ENCODE peak calls at places on chromosomes 5 and 9, in ten cellular contexts. One of them, this sample, is unnamed. For H3K36me3, the result is how much of the 10 kb centered on the place peaks cover.

GRCh38 chr9:121551985-121552753 is 52.5 kb upstream of the GGTA1 start:
- DNase-seq in PC-9: no peak
- DNase-seq in cardiac muscle cell: no peak
- DNase-seq in brain microvascular endothelial cell: no peak
- DNase-seq in transverse colon: no peak
- DNase-seq in neural progenitor cell: no peak
- DNase-seq in GM23248: peak
- DNase-seq in lung: no peak
- DNase-seq in upper lobe of right lung: no peak
- DNase-seq in A673: no peak
- DNase-seq in this sample: no peak

GRCh38 chr9:13082796-13083195 is 196.7 kb downstream of the MPDZ start:
- DNase-seq in lung: no peak
- DNase-seq in neural progenitor cell: no peak
- DNase-seq in GM23248: peak
- DNase-seq in upper lobe of right lung: no peak
- DNase-seq in cardiac muscle cell: no peak
- DNase-seq in A673: no peak
- DNase-seq in PC-9: peak
- DNase-seq in brain microvascular endothelial cell: no peak
- DNase-seq in transverse colon: no peak
- DNase-seq in this sample: no peak

GRCh38 chr9:126398403-126399058 is 71.9 kb downstream of the MVB12B start:
- DNase-seq in lung: peak
- DNase-seq in neural progenitor cell: peak
- DNase-seq in GM23248: peak
- DNase-seq in brain microvascular endothelial cell: peak
- DNase-seq in transverse colon: peak
- DNase-seq in PC-9: peak
- DNase-seq in cardiac muscle cell: peak
- DNase-seq in upper lobe of right lung: peak
- DNase-seq in A673: peak
- DNase-seq in this sample: peak

GRCh38 chr5:15691536-15691935 is 191.6 kb downstream of the FBXL7 start:
- DNase-seq in GM23248: peak
- DNase-seq in A673: no peak
- DNase-seq in cardiac muscle cell: no peak
- DNase-seq in neural progenitor cell: no peak
- DNase-seq in PC-9: no peak
- DNase-seq in brain microvascular endothelial cell: no peak
- DNase-seq in upper lobe of right lung: no peak
- DNase-seq in lung: no peak
- DNase-seq in transverse colon: no peak
- DNase-seq in this sample: no peak

GRCh38 chr9:618478-618877 is 223.0 kb upstream of the DMRT1 start:
- DNase-seq in lung: no peak
- DNase-seq in transverse colon: no peak
- DNase-seq in A673: no peak
- DNase-seq in upper lobe of right lung: no peak
- DNase-seq in cardiac muscle cell: no peak
- DNase-seq in PC-9: no peak
- DNase-seq in brain microvascular endothelial cell: peak
- DNase-seq in GM23248: peak
- DNase-seq in neural progenitor cell: no peak
- DNase-seq in this sample: no peak

GRCh38 chr5:68757813-68758212 is 336.0 kb upstream of the SLC30A5 start:
- DNase-seq in A673: no peak
- DNase-seq in transverse colon: peak
- DNase-seq in GM23248: no peak
- DNase-seq in PC-9: no peak
- DNase-seq in upper lobe of right lung: no peak
- DNase-seq in lung: no peak
- DNase-seq in neural progenitor cell: no peak
- DNase-seq in brain microvascular endothelial cell: no peak
- DNase-seq in cardiac muscle cell: no peak
- DNase-seq in this sample: peak

GRCh38 chr9:114321759-114322158 is 1.1 kb upstream of the ORM1 start:
- DNase-seq in A673: no peak
- DNase-seq in transverse colon: no peak
- DNase-seq in cardiac muscle cell: no peak
- DNase-seq in PC-9: no peak
- DNase-seq in lung: no peak
- DNase-seq in brain microvascular endothelial cell: peak
- DNase-seq in GM23248: peak
- DNase-seq in neural progenitor cell: no peak
- DNase-seq in upper lobe of right lung: peak
- DNase-seq in this sample: no peak

GRCh38 chr9:101333490-101333889 is 51.3 kb downstream of the BAAT start:
- DNase-seq in GM23248: no peak
- DNase-seq in A673: no peak
- DNase-seq in PC-9: no peak
- DNase-seq in cardiac muscle cell: no peak
- DNase-seq in transverse colon: no peak
- DNase-seq in brain microvascular endothelial cell: no peak
- DNase-seq in upper lobe of right lung: no peak
- DNase-seq in neural progenitor cell: no peak
- DNase-seq in lung: no peak
- DNase-seq in this sample: no peak

GRCh38 chr9:89359018-89359417 is 40.7 kb downstream of the SECISBP2 start:
- DNase-seq in cardiac muscle cell: peak
- DNase-seq in transverse colon: no peak
- DNase-seq in GM23248: no peak
- DNase-seq in PC-9: no peak
- DNase-seq in A673: no peak
- DNase-seq in lung: no peak
- DNase-seq in neural progenitor cell: peak
- DNase-seq in upper lobe of right lung: no peak
- DNase-seq in brain microvascular endothelial cell: no peak
- DNase-seq in this sample: no peak

GRCh38 chr5:5350101-5350500 is 72.4 kb upstream of the ICE1 start:
- DNase-seq in transverse colon: no peak
- DNase-seq in GM23248: peak
- DNase-seq in upper lobe of right lung: no peak
- DNase-seq in brain microvascular endothelial cell: no peak
- DNase-seq in lung: no peak
- DNase-seq in cardiac muscle cell: no peak
- DNase-seq in A673: no peak
- DNase-seq in neural progenitor cell: no peak
- DNase-seq in PC-9: peak
- DNase-seq in this sample: no peak

GRCh38 chr9:80157561-80157983 is 585.8 kb downstream of the TLE4 start:
- DNase-seq in A673: peak
- DNase-seq in lung: no peak
- DNase-seq in cardiac muscle cell: no peak
- DNase-seq in neural progenitor cell: no peak
- DNase-seq in brain microvascular endothelial cell: no peak
- DNase-seq in PC-9: no peak
- DNase-seq in upper lobe of right lung: no peak
- DNase-seq in GM23248: no peak
- DNase-seq in transverse colon: no peak
- DNase-seq in this sample: no peak

GRCh38 chr5:141617128-141617527 is 1.7 kb downstream of the DIAPH1 start:
- DNase-seq in neural progenitor cell: no peak
- DNase-seq in PC-9: no peak
- DNase-seq in lung: no peak
- DNase-seq in brain microvascular endothelial cell: no peak
- DNase-seq in cardiac muscle cell: no peak
- DNase-seq in upper lobe of right lung: no peak
- DNase-seq in GM23248: peak
- DNase-seq in A673: no peak
- DNase-seq in transverse colon: no peak
- DNase-seq in this sample: no peak

GRCh38 chr5:141618804-141619554 is at the start of gene DIAPH1:
- DNase-seq in neural progenitor cell: peak
- DNase-seq in upper lobe of right lung: peak
- DNase-seq in cardiac muscle cell: peak
- DNase-seq in lung: peak
- DNase-seq in GM23248: peak
- DNase-seq in transverse colon: peak
- DNase-seq in brain microvascular endothelial cell: peak
- DNase-seq in PC-9: peak
- DNase-seq in A673: peak
- DNase-seq in this sample: peak

GRCh38 chr5:141617682-141618029 is 1.1 kb downstream of the DIAPH1 start:
- DNase-seq in A673: no peak
- DNase-seq in lung: no peak
- DNase-seq in PC-9: no peak
- DNase-seq in GM23248: peak
- DNase-seq in transverse colon: no peak
- DNase-seq in neural progenitor cell: peak
- DNase-seq in upper lobe of right lung: no peak
- DNase-seq in brain microvascular endothelial cell: no peak
- DNase-seq in cardiac muscle cell: no peak
- DNase-seq in this sample: no peak

GRCh38 chr5:141615991-141616715 is 2.6 kb downstream of the DIAPH1 start:
- DNase-seq in lung: no peak
- DNase-seq in brain microvascular endothelial cell: no peak
- DNase-seq in A673: no peak
- DNase-seq in upper lobe of right lung: no peak
- DNase-seq in PC-9: no peak
- DNase-seq in cardiac muscle cell: no peak
- DNase-seq in GM23248: no peak
- DNase-seq in neural progenitor cell: no peak
- DNase-seq in transverse colon: no peak
- DNase-seq in this sample: no peak

GRCh38 chr5:141618030-141618803 is 583 bp downstream of the DIAPH1 start:
- DNase-seq in brain microvascular endothelial cell: no peak
- DNase-seq in cardiac muscle cell: peak
- DNase-seq in upper lobe of right lung: peak
- DNase-seq in A673: peak
- DNase-seq in PC-9: peak
- DNase-seq in GM23248: peak
- DNase-seq in lung: peak
- DNase-seq in transverse colon: peak
- DNase-seq in neural progenitor cell: peak
- DNase-seq in this sample: no peak
- H3K36me3 ChIP-seq in brain microvascular endothelial cell: under half
- H3K36me3 ChIP-seq in cardiac muscle cell: under half
- H3K36me3 ChIP-seq in upper lobe of right lung: under half
- H3K36me3 ChIP-seq in A673: under half
- H3K36me3 ChIP-seq in PC-9: under half
- H3K36me3 ChIP-seq in GM23248: under half
- H3K36me3 ChIP-seq in lung: under half
- H3K36me3 ChIP-seq in transverse colon: under half
- H3K36me3 ChIP-seq in neural progenitor cell: under half
- H3K36me3 ChIP-seq in this sample: under half

DNA sequence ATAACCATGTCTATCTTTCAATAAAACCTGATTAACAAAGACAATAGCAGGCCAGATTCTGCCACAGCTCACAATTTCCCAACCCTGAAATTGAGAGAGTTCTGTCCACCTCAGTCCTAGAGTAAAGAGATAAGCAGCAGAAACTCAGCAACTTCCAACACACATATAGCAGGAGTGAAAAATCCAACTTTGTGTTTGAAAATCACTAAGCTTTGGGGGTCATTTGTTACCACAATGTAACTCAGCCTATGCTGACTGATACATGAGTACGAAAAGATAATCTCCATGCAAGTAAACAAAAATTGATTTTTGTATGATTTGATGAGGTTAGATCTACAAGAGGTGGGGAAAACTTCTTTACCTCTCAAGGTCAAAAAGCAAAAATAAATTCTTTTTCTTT is 231.0 kb upstream of the DAPK1 start:
- DNase-seq in A673: no peak
- DNase-seq in lung: no peak
- DNase-seq in transverse colon: no peak
- DNase-seq in brain microvascular endothelial cell: no peak
- DNase-seq in upper lobe of right lung: no peak
- DNase-seq in cardiac muscle cell: no peak
- DNase-seq in PC-9: no peak
- DNase-seq in GM23248: no peak
- DNase-seq in neural progenitor cell: no peak
- DNase-seq in this sample: no peak
- H3K27ac ChIP-seq in A673: no peak
- H3K27ac ChIP-seq in lung: no peak
- H3K27ac ChIP-seq in transverse colon: peak
- H3K27ac ChIP-seq in brain microvascular endothelial cell: no peak
- H3K27ac ChIP-seq in upper lobe of right lung: no peak
- H3K27ac ChIP-seq in cardiac muscle cell: no peak
- H3K27ac ChIP-seq in PC-9: no peak
- H3K27ac ChIP-seq in GM23248: peak
- H3K27ac ChIP-seq in neural progenitor cell: no peak
- H3K27ac ChIP-seq in this sample: peak

GRCh38 chr9:19926774-19927173 is 137.9 kb upstream of the SLC24A2 start:
- DNase-seq in brain microvascular endothelial cell: no peak
- DNase-seq in lung: no peak
- DNase-seq in neural progenitor cell: no peak
- DNase-seq in cardiac muscle cell: no peak
- DNase-seq in transverse colon: no peak
- DNase-seq in upper lobe of right lung: no peak
- DNase-seq in GM23248: no peak
- DNase-seq in PC-9: no peak
- DNase-seq in A673: no peak
- DNase-seq in this sample: no peak
- H3K4me3 ChIP-seq in brain microvascular endothelial cell: no peak
- H3K4me3 ChIP-seq in lung: no peak
- H3K4me3 ChIP-seq in neural progenitor cell: no peak
- H3K4me3 ChIP-seq in cardiac muscle cell: no peak
- H3K4me3 ChIP-seq in transverse colon: no peak
- H3K4me3 ChIP-seq in upper lobe of right lung: no peak
- H3K4me3 ChIP-seq in GM23248: no peak
- H3K4me3 ChIP-seq in PC-9: no peak
- H3K4me3 ChIP-seq in A673: no peak
- H3K4me3 ChIP-seq in this sample: no peak

GRCh38 chr9:130728721-130729120 is 35.1 kb downstream of the EXOSC2 start:
- DNase-seq in cardiac muscle cell: no peak
- DNase-seq in brain microvascular endothelial cell: no peak
- DNase-seq in PC-9: no peak
- DNase-seq in upper lobe of right lung: no peak
- DNase-seq in transverse colon: no peak
- DNase-seq in A673: peak
- DNase-seq in lung: no peak
- DNase-seq in neural progenitor cell: no peak
- DNase-seq in GM23248: peak
- DNase-seq in this sample: no peak

GRCh38 chr9:130729145-130729544 is 35.6 kb downstream of the EXOSC2 start:
- DNase-seq in GM23248: no peak
- DNase-seq in A673: no peak
- DNase-seq in upper lobe of right lung: no peak
- DNase-seq in neural progenitor cell: no peak
- DNase-seq in PC-9: no peak
- DNase-seq in brain microvascular endothelial cell: no peak
- DNase-seq in transverse colon: no peak
- DNase-seq in lung: no peak
- DNase-seq in cardiac muscle cell: no peak
- DNase-seq in this sample: no peak

GRCh38 chr9:130732793-130733221 is 39.2 kb downstream of the EXOSC2 start:
- DNase-seq in cardiac muscle cell: no peak
- DNase-seq in GM23248: no peak
- DNase-seq in lung: peak
- DNase-seq in A673: no peak
- DNase-seq in upper lobe of right lung: no peak
- DNase-seq in transverse colon: no peak
- DNase-seq in PC-9: no peak
- DNase-seq in neural progenitor cell: no peak
- DNase-seq in brain microvascular endothelial cell: no peak
- DNase-seq in this sample: no peak

GRCh38 chr9:130732131-130732530 is 38.6 kb downstream of the EXOSC2 start:
- DNase-seq in transverse colon: no peak
- DNase-seq in A673: peak
- DNase-seq in GM23248: peak
- DNase-seq in PC-9: no peak
- DNase-seq in lung: no peak
- DNase-seq in brain microvascular endothelial cell: no peak
- DNase-seq in cardiac muscle cell: no peak
- DNase-seq in neural progenitor cell: no peak
- DNase-seq in upper lobe of right lung: no peak
- DNase-seq in this sample: no peak

GRCh38 chr9:130731355-130731754 is 37.8 kb downstream of the EXOSC2 start:
- DNase-seq in cardiac muscle cell: no peak
- DNase-seq in lung: no peak
- DNase-seq in neural progenitor cell: no peak
- DNase-seq in upper lobe of right lung: no peak
- DNase-seq in transverse colon: no peak
- DNase-seq in PC-9: no peak
- DNase-seq in GM23248: no peak
- DNase-seq in A673: no peak
- DNase-seq in brain microvascular endothelial cell: no peak
- DNase-seq in this sample: no peak
- H3K36me3 ChIP-seq in cardiac muscle cell: under half
- H3K36me3 ChIP-seq in lung: under half
- H3K36me3 ChIP-seq in neural progenitor cell: under half
- H3K36me3 ChIP-seq in upper lobe of right lung: under half
- H3K36me3 ChIP-seq in transverse colon: under half
- H3K36me3 ChIP-seq in PC-9: under half
- H3K36me3 ChIP-seq in GM23248: under half
- H3K36me3 ChIP-seq in A673: under half
- H3K36me3 ChIP-seq in brain microvascular endothelial cell: under half
- H3K36me3 ChIP-seq in this sample: under half